ENCODE peak calls at places on chromosomes 2 and 18, in nine cellular contexts. N is A549; L is heart left ventricle; J is sigmoid colon; Q is CD4-positive, alpha-beta T cell; P is GM23338; S is nephron progenitor cell; G is GM12865; R is choroid plexus epithelial cell. Z is an unnamed sample.

GRCh38 chr2:225091336-225091735 is 49.1 kb upstream of the DOCK10 start:
- DNase-seq in P (no peak), Q (no peak), N (peak; percentile 49), G (no peak), L (no peak), J (no peak), S (no peak), R (peak; percentile 87), Z (no peak)

GRCh38 chr2:23549051-23549450 is 164.1 kb downstream of the KLHL29 start:
- DNase-seq in N (no peak), S (peak; percentile 29), Q (no peak), G (no peak), R (peak; percentile 72), J (no peak), L (no peak), P (no peak), Z (no peak)

GRCh38 chr2:97716695-97717617 is 3.6 kb downstream of the ZAP70 start:
- DNase-seq in L (no peak), N (no peak), J (peak; percentile 54), Q (no peak), S (no peak), P (no peak), R (no peak), G (no peak), Z (no peak)

GRCh38 chr2:194674043-194674442 is 983.0 kb upstream of the SLC39A10 start:
- DNase-seq in S (no peak), J (no peak), G (no peak), N (no peak), P (no peak), R (no peak), L (no peak), Q (no peak), Z (no peak)

GRCh38 chr2:63049291-63050185 is 1.1 kb upstream of the OTX1 start:
- DNase-seq in N (no peak), J (no peak), S (peak; percentile 38), R (no peak), G (no peak), P (peak; percentile 78), Q (no peak), L (no peak), Z (no peak)

GRCh38 chr18:62450546-62451395 is 72.1 kb upstream of the ZCCHC2 start:
- DNase-seq in L (peak; percentile 58), S (no peak), P (no peak), N (peak; percentile 74), J (peak; percentile 72), R (peak; percentile 47), G (no peak), Q (no peak), Z (peak; percentile 76)

GRCh38 chr18:11322716-11323115 is 173.3 kb upstream of the PIEZO2 start:
- DNase-seq in J (no peak), N (no peak), L (no peak), G (peak; percentile 9), R (no peak), Q (no peak), S (no peak), P (peak; percentile 55), Z (no peak)

GRCh38 chr2:8315766-8316165 is 366.1 kb upstream of the ID2 start:
- DNase-seq in L (peak; percentile 22), Q (no peak), N (no peak), R (no peak), P (peak; percentile 24), J (peak; percentile 78), G (no peak), S (no peak), Z (no peak)

GRCh38 chr2:55010149-55010591 is 40.1 kb downstream of the RTN4 start:
- DNase-seq in L (no peak), S (no peak), R (peak; percentile 67), Q (peak; percentile 29), G (peak; percentile 69), P (no peak), N (peak; percentile 26), J (peak; percentile 73), Z (no peak)

GRCh38 chr18:48801728-48802542 is 148.8 kb downstream of the SMAD7 start:
- DNase-seq in Q (no peak), S (no peak), R (no peak), P (no peak), J (peak; percentile 39), G (peak; percentile 18), N (no peak), L (peak; percentile 15), Z (no peak)

GRCh38 chr2:56464613-56465012 is 280.8 kb downstream of the CCDC85A start:
- DNase-seq in L (no peak), P (no peak), N (no peak), R (peak; percentile 5), J (no peak), G (no peak), S (no peak), Q (no peak), Z (no peak)

DNA sequence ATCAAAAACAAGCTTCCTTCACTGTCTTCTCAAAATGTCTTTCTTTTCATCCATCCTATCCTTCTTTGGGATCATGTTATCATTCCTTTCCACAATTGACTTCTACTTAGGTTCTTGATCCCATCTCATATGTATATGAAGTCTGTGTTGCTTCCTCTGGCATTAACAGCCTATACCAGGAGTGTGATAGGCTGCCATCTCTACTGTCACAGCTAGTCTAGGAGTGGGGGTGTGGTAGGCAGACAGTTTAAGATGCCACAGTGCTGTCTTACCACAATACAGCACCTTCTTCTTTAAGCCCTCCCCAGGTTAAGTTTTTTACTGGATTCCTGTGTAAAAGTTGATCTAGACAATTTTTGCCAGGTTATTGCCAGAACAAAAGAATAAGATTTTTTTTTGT is 3.7 kb upstream of the HTR2B start:
- DNase-seq in L (no peak), G (no peak), J (no peak), Q (no peak), N (no peak), S (no peak), R (no peak), P (peak; percentile 32), Z (no peak)
- TF ChIP-seq CTCF in L (no peak), G (no peak), J (no peak), Q (no peak), N (no peak), S (no peak), R (no peak), P (no peak), Z (no peak)

DNA sequence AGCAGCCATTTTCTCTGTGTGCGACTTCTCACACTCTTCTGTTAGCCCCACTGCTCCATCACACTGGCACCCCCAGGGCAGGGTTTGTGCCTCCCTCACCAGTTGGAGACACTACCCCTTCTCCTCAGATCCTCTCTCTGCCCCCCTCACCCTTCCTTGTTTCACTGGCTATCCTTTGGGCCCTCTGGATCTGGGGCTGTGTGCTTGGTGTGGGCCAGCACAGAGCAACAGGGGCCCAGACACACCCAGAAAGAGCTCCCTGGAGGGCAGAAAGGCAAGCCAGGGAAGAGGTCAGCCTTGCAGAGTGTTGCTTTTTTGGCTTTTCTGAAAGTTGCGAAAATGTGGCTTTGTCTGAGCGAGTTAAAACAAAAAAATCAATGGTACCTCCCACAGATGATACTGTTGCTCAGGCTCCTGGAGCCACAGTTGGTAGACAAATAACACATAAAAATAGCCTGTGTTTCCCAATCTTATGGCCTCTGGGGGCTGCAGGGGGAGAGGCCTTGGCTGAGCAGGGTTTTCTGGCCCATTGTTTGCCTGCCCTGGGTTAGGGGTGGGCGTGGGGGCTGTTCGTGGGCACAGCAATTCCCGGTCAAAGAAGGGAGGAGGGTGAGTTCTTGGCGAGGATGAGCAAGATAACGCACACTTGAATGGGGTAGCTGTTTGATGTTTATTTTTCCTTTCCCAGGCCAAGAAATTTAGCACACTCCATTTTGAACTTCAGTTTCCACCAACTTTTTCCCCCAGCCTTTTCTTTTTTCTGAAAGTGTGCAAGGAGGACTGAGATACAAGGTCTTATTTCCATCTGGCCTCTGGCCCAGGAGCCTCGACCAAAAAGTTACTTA is 167.0 kb upstream of the HAAO start:
- DNase-seq in G (no peak), P (no peak), R (peak; percentile 65), Q (no peak), J (peak; percentile 86), N (no peak), L (peak; percentile 53), S (no peak), Z (no peak)
- TF ChIP-seq CTCF in G (no peak), P (no peak), R (no peak), Q (no peak), J (no peak), N (no peak), L (no peak), S (no peak), Z (no peak)

GRCh38 chr2:111050701-111051376 is 69.9 kb upstream of the BCL2L11 start:
- DNase-seq in Q (no peak), P (no peak), S (no peak), L (no peak), J (no peak), R (no peak), G (peak; percentile 62), N (no peak), Z (no peak)
- TF ChIP-seq CTCF in Q (no peak), P (no peak), S (no peak), L (no peak), J (no peak), R (no peak), G (no peak), N (no peak), Z (no peak)

GRCh38 chr2:3376821-3377220 is 797 bp downstream of the EIPR1 start:
- DNase-seq in S (no peak), R (no peak), J (no peak), L (no peak), N (no peak), Q (no peak), G (no peak), P (no peak), Z (no peak)

GRCh38 chr2:3379339-3379646 is 201 bp upstream of the TRAPPC12 start:
- DNase-seq in G (no peak), P (no peak), R (no peak), Q (no peak), L (no peak), N (no peak), S (no peak), J (no peak), Z (no peak)

GRCh38 chr2:3377279-3377611 is 373 bp downstream of the EIPR1 start:
- DNase-seq in R (peak; percentile 45), Q (peak; percentile 12), G (peak; percentile 66), L (no peak), N (peak; percentile 73), P (peak; percentile 44), S (no peak), J (no peak), Z (no peak)

GRCh38 chr2:3379647-3380534 is at the start of gene TRAPPC12:
- DNase-seq in Q (peak; percentile 91), L (peak; percentile 91), G (peak; percentile 96), S (peak; percentile 86), N (peak; percentile 90), R (peak; percentile 87), P (peak; percentile 96), J (peak; percentile 95), Z (no peak)

DNA sequence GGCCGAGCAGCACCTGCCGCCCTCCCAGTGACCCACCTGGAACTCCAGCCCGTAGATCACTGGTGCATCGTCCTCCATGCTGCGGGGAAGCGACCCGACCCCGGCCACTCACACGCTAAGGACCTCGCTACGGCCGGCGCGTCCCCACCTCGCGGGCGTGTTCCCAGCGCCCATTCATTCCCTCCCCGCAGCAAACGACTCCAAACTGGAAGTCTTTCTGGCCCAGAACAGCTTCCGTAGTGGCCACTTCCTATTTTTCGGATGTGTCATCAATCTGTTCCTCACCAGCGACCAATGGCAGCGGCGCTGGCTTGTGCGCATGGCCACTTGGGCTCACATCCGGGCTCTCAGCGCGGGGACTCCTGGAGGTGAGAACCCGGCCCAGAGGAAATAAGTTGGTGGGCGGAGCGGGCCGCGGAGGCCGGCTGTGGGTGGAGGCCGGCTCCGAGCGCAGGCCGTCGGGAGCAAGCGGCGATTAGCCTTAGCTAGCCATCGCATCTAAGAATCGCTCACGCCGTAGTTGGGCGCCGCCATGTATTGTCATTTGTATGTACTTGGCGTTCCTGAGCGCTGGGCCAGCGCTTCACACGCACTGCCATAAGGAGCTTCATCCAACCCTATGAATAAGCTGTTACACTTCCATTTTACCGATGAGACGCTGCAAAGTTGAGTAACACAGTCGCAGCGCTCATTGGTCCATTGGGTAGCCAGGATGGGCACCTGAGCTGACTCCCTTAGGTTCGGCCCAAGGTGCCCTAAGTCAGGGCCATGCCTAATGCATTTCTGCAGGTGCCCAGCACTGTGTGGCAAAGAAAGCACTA is at the start of gene EIPR1:
- DNase-seq in P (peak; percentile 99), R (peak; percentile 99), G (peak; percentile 99), Q (peak; percentile 95), L (peak; percentile 99), N (peak; percentile 99), J (peak; percentile 99), S (peak; percentile 93), Z (peak; percentile 84)
- TF ChIP-seq CTCF in P (no peak), R (peak; percentile 13), G (no peak), Q (no peak), L (no peak), N (no peak), J (peak; percentile 12), S (no peak), Z (no peak)